ENCODE peak calls at places on chromosomes 5 and 9, in nine cellular contexts. N is nephron progenitor cell; W is right atrium auricular region; V is GM10248; B is left lung; L is CD4-positive, alpha-beta T cell; C is tibial nerve; M is CD8-positive, alpha-beta T cell; I is natural killer cell. Y is an unnamed sample.
A peak's percentile ranks its signal among the peaks of the same experiment; 100 is the strongest.

GRCh38 chr5:96113170-96113939 is 151.7 kb upstream of the ELL2 start:
- DNase-seq in N (no peak), W (no peak), V (no peak), B (no peak), L (no peak), C (no peak), M (no peak), I (no peak), Y (no peak)

GRCh38 chr5:38546691-38547146 is 9.7 kb downstream of the LIFR start:
- DNase-seq in N (no peak), W (no peak), V (no peak), B (no peak), L (no peak), C (no peak), M (no peak), I (no peak), Y (no peak)

GRCh38 chr5:90096415-90097081 is 313.0 kb downstream of the CETN3 start:
- DNase-seq in N (no peak), W (peak; percentile 71), V (no peak), B (no peak), L (no peak), C (no peak), M (no peak), I (no peak), Y (no peak)

GRCh38 chr9:126420643-126421564 is 94.3 kb downstream of the MVB12B start:
- DNase-seq in N (no peak), W (no peak), V (no peak), B (peak; percentile 57), L (no peak), C (no peak), M (no peak), I (no peak), Y (no peak)

GRCh38 chr5:32312194-32312681 is 501 bp downstream of the MTMR12 start:
- DNase-seq in N (peak; percentile 63), W (peak; percentile 81), V (peak; percentile 52), B (peak; percentile 92), L (peak; percentile 29), C (peak; percentile 44), M (peak; percentile 49), I (peak; percentile 49), Y (peak; percentile 61)

GRCh38 chr9:131395027-131395744 is 1.3 kb downstream of the PRRC2B start:
- DNase-seq in N (peak; percentile 18), W (no peak), V (peak; percentile 71), B (peak; percentile 83), L (peak; percentile 64), C (no peak), M (peak; percentile 80), I (peak; percentile 56), Y (peak; percentile 73)

GRCh38 chr9:20872340-20872977 is 159.0 kb downstream of the HACD4 start:
- DNase-seq in N (no peak), W (no peak), V (no peak), B (no peak), L (no peak), C (no peak), M (no peak), I (no peak), Y (no peak)

GRCh38 chr5:175728885-175729828 is 71.3 kb downstream of the HRH2 start:
- DNase-seq in N (peak; percentile 64), W (no peak), V (no peak), B (no peak), L (no peak), C (no peak), M (no peak), I (no peak), Y (no peak)

GRCh38 chr9:127876764-127877562 is 512 bp downstream of the AK1 start:
- DNase-seq in N (no peak), W (no peak), V (no peak), B (no peak), L (no peak), C (no peak), M (no peak), I (no peak), Y (no peak)

GRCh38 chr5:128040927-128041326 is 42.6 kb upstream of the SLC12A2 start:
- DNase-seq in N (no peak), W (no peak), V (no peak), B (no peak), L (no peak), C (no peak), M (no peak), I (no peak), Y (no peak)

GRCh38 chr5:142506756-142507155 is 179.1 kb downstream of the FGF1 start:
- DNase-seq in N (no peak), W (no peak), V (no peak), B (no peak), L (no peak), C (no peak), M (no peak), I (no peak), Y (no peak)

GRCh38 chr5:101418735-101419134 is 515.7 kb upstream of the ST8SIA4 start:
- DNase-seq in N (no peak), W (no peak), V (no peak), B (no peak), L (no peak), C (no peak), M (no peak), I (no peak), Y (no peak)

GRCh38 chr5:154611341-154611767 is 133.3 kb upstream of the HAND1 start:
- DNase-seq in N (peak; percentile 36), W (no peak), V (no peak), B (no peak), L (no peak), C (no peak), M (no peak), I (no peak), Y (no peak)

GRCh38 chr9:99563364-99563763 is 258.3 kb upstream of the NR4A3 start:
- DNase-seq in N (no peak), W (no peak), V (no peak), B (no peak), L (no peak), C (no peak), M (no peak), I (no peak), Y (no peak)

GRCh38 chr9:14315754-14316573 is 2.0 kb upstream of the NFIB start:
- DNase-seq in N (peak; percentile 40), W (no peak), V (peak; percentile 15), B (peak; percentile 69), L (no peak), C (no peak), M (no peak), I (no peak), Y (peak; percentile 20)

GRCh38 chr9:29556317-29556716 is 1983.0 kb upstream of the C9orf72 start:
- DNase-seq in N (no peak), W (no peak), V (no peak), B (no peak), L (no peak), C (no peak), M (no peak), I (no peak), Y (no peak)

GRCh38 chr5:72943307-72943706 is 12.5 kb upstream of the FCHO2 start:
- DNase-seq in N (no peak), W (no peak), V (no peak), B (no peak), L (no peak), C (no peak), M (no peak), I (no peak), Y (no peak)

GRCh38 chr9:94847486-94847885 is 121.0 kb downstream of the AOPEP start:
- DNase-seq in N (no peak), W (no peak), V (no peak), B (no peak), L (no peak), C (no peak), M (no peak), I (no peak), Y (no peak)

GRCh38 chr9:71710856-71711255 is 57.5 kb downstream of the CEMIP2 start:
- DNase-seq in N (no peak), W (no peak), V (no peak), B (no peak), L (no peak), C (no peak), M (no peak), I (no peak), Y (no peak)

GRCh38 chr9:71719585-71719984 is 48.7 kb downstream of the CEMIP2 start:
- DNase-seq in N (no peak), W (no peak), V (no peak), B (no peak), L (no peak), C (no peak), M (no peak), I (no peak), Y (no peak)

GRCh38 chr9:71721786-71722295 is 46.5 kb downstream of the CEMIP2 start:
- DNase-seq in N (no peak), W (no peak), V (no peak), B (no peak), L (no peak), C (no peak), M (no peak), I (no peak), Y (no peak)

GRCh38 chr9:71719088-71719487 is 49.2 kb downstream of the CEMIP2 start:
- DNase-seq in N (no peak), W (no peak), V (no peak), B (no peak), L (no peak), C (no peak), M (no peak), I (no peak), Y (no peak)

GRCh38 chr9:71716138-71716909 is 52.0 kb downstream of the CEMIP2 start:
- DNase-seq in N (no peak), W (no peak), V (no peak), B (no peak), L (no peak), C (no peak), M (no peak), I (no peak), Y (no peak)
- TF ChIP-seq CTCF in N (peak; percentile 53), W (no peak), V (no peak), B (peak; percentile 37), L (peak; percentile 69), C (peak; percentile 45), M (peak; percentile 77), I (peak; percentile 80), Y (no peak)

DNA sequence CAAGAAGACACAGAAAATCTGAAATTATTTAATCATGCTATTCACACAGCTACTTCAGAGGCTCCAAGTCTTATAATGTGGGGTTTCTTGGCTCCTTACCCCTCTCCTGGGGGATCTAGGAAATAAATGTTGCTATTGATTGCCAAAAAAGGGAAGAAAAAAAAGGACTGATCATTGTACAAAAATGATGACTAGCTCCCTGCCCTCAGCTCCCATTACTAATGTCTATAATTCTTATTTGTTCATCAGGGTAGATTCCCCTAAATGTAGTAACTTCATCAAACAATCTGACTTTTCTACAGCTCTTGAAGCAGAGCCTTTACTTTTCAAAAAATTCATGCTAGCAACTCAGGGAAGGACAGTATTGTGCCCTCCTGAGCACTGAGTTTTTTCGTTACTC is 3.3 kb upstream of the SMC5 start:
- DNase-seq in N (no peak), W (no peak), V (no peak), B (no peak), L (no peak), C (no peak), M (no peak), I (no peak), Y (no peak)
- TF ChIP-seq CTCF in N (no peak), W (no peak), V (no peak), B (no peak), L (no peak), C (no peak), M (no peak), I (no peak), Y (no peak)

GRCh38 chr5:179342577-179342976 is 2.7 kb downstream of the ADAMTS2 start:
- DNase-seq in N (peak; percentile 50), W (no peak), V (no peak), B (peak; percentile 60), L (no peak), C (no peak), M (no peak), I (no peak), Y (no peak)
- TF ChIP-seq CTCF in N (no peak), W (no peak), V (no peak), B (peak; percentile 27), L (no peak), C (peak; percentile 19), M (no peak), I (no peak), Y (no peak)

GRCh38 chr9:134296301-134297081 is 29.8 kb upstream of the RXRA start:
- DNase-seq in N (no peak), W (no peak), V (no peak), B (peak; percentile 68), L (no peak), C (no peak), M (no peak), I (no peak), Y (no peak)
- TF ChIP-seq CTCF in N (no peak), W (no peak), V (no peak), B (no peak), L (no peak), C (no peak), M (no peak), I (no peak), Y (no peak)

Y was measured in GM13976.